ENCODE peak calls at places on chromosomes 6 and 20, in four cellular contexts. One of them, this sample, is unnamed. For H3K4me1, the result is how much of the 10 kb centered on the place peaks cover.

GRCh38 chr6:117399126-117399525 is 26.6 kb downstream of the ROS1 start:
- DNase-seq in uterus: no peak
- DNase-seq in MM.1S: no peak
- DNase-seq in transverse colon: no peak
- DNase-seq in this sample: no peak

GRCh38 chr6:34661379-34661778 is 35.2 kb downstream of the ILRUN start:
- DNase-seq in MM.1S: no peak
- DNase-seq in transverse colon: no peak
- DNase-seq in uterus: no peak
- DNase-seq in this sample: no peak

GRCh38 chr6:28695671-28696537 is 170.2 kb downstream of the GPX5 start:
- DNase-seq in transverse colon: no peak
- DNase-seq in uterus: no peak
- DNase-seq in MM.1S: no peak
- DNase-seq in this sample: no peak

GRCh38 chr6:25016311-25016710 is 80.6 kb upstream of the RIPOR2 start:
- DNase-seq in transverse colon: no peak
- DNase-seq in MM.1S: no peak
- DNase-seq in uterus: no peak
- DNase-seq in this sample: no peak

GRCh38 chr6:157621401-157621800 is 201.6 kb upstream of the SNX9 start:
- DNase-seq in uterus: no peak
- DNase-seq in MM.1S: no peak
- DNase-seq in transverse colon: no peak
- DNase-seq in this sample: no peak

GRCh38 chr6:89144358-89145041 is 1.4 kb upstream of the PM20D2 start:
- DNase-seq in uterus: no peak
- DNase-seq in transverse colon: no peak
- DNase-seq in MM.1S: no peak
- DNase-seq in this sample: no peak

GRCh38 chr20:60906555-60906954 is 345.5 kb upstream of the CDH4 start:
- DNase-seq in MM.1S: no peak
- DNase-seq in uterus: no peak
- DNase-seq in transverse colon: no peak
- DNase-seq in this sample: no peak

GRCh38 chr20:51931321-51931720 is 129.0 kb upstream of the SALL4 start:
- DNase-seq in MM.1S: no peak
- DNase-seq in transverse colon: no peak
- DNase-seq in uterus: no peak
- DNase-seq in this sample: no peak

GRCh38 chr6:30007132-30007764 is 53.8 kb upstream of the POLR1H start:
- DNase-seq in uterus: no peak
- DNase-seq in transverse colon: peak
- DNase-seq in MM.1S: no peak
- DNase-seq in this sample: peak

GRCh38 chr20:934186-934840 is 18.2 kb upstream of the ANGPT4 start:
- DNase-seq in uterus: no peak
- DNase-seq in MM.1S: no peak
- DNase-seq in transverse colon: no peak
- DNase-seq in this sample: no peak

GRCh38 chr6:4714961-4715501 is 61.2 kb upstream of the CDYL start:
- DNase-seq in MM.1S: no peak
- DNase-seq in transverse colon: no peak
- DNase-seq in uterus: no peak
- DNase-seq in this sample: no peak

GRCh38 chr6:53413326-53413725 is 64.6 kb upstream of the ELOVL5 start:
- DNase-seq in transverse colon: no peak
- DNase-seq in MM.1S: no peak
- DNase-seq in uterus: no peak
- DNase-seq in this sample: no peak

GRCh38 chr20:37416202-37417145 is 70.5 kb downstream of the SRC start:
- DNase-seq in uterus: no peak
- DNase-seq in MM.1S: no peak
- DNase-seq in transverse colon: no peak
- DNase-seq in this sample: no peak

GRCh38 chr20:46552460-46553420 is 2.3 kb upstream of the OCSTAMP start:
- DNase-seq in MM.1S: peak
- DNase-seq in uterus: no peak
- DNase-seq in transverse colon: no peak
- DNase-seq in this sample: no peak

GRCh38 chr20:48480391-48480790 is 347.4 kb downstream of the PREX1 start:
- DNase-seq in uterus: no peak
- DNase-seq in transverse colon: no peak
- DNase-seq in MM.1S: no peak
- DNase-seq in this sample: no peak

GRCh38 chr20:7571521-7572065 is 368.7 kb downstream of the HAO1 start:
- DNase-seq in transverse colon: no peak
- DNase-seq in uterus: no peak
- DNase-seq in MM.1S: no peak
- DNase-seq in this sample: no peak

GRCh38 chr6:122129313-122130025 is 270.0 kb upstream of the HSF2 start:
- DNase-seq in MM.1S: no peak
- DNase-seq in transverse colon: no peak
- DNase-seq in uterus: no peak
- DNase-seq in this sample: no peak

GRCh38 chr20:63682384-63683139 is 13.9 kb upstream of the TNFRSF6B start:
- DNase-seq in transverse colon: peak
- DNase-seq in uterus: peak
- DNase-seq in MM.1S: no peak
- DNase-seq in this sample: peak

GRCh38 chr6:7390218-7390878 is 740 bp downstream of the RIOK1 start:
- DNase-seq in MM.1S: no peak
- DNase-seq in uterus: no peak
- DNase-seq in transverse colon: no peak
- DNase-seq in this sample: no peak

GRCh38 chr6:55874309-55874708 is 1.1 kb downstream of the BMP5 start:
- DNase-seq in uterus: no peak
- DNase-seq in transverse colon: no peak
- DNase-seq in MM.1S: no peak
- DNase-seq in this sample: no peak

GRCh38 chr6:105545947-105546710 is 143.2 kb upstream of the PREP start:
- DNase-seq in MM.1S: no peak
- DNase-seq in transverse colon: no peak
- DNase-seq in uterus: peak
- DNase-seq in this sample: no peak

GRCh38 chr20:44120676-44121425 is 66.1 kb downstream of the JPH2 start:
- DNase-seq in MM.1S: no peak
- DNase-seq in transverse colon: no peak
- DNase-seq in uterus: no peak
- DNase-seq in this sample: no peak

GRCh38 chr20:13034115-13034514 is 25.3 kb downstream of the SPTLC3 start:
- DNase-seq in MM.1S: no peak
- DNase-seq in uterus: no peak
- DNase-seq in transverse colon: no peak
- DNase-seq in this sample: no peak

GRCh38 chr20:31707258-31707615 is 15.4 kb downstream of the BCL2L1 start:
- DNase-seq in transverse colon: no peak
- DNase-seq in MM.1S: no peak
- DNase-seq in uterus: no peak
- DNase-seq in this sample: no peak

GRCh38 chr6:153312633-153313032 is 181.6 kb upstream of the RGS17 start:
- DNase-seq in uterus: no peak
- DNase-seq in MM.1S: peak
- DNase-seq in transverse colon: peak
- DNase-seq in this sample: peak

DNA sequence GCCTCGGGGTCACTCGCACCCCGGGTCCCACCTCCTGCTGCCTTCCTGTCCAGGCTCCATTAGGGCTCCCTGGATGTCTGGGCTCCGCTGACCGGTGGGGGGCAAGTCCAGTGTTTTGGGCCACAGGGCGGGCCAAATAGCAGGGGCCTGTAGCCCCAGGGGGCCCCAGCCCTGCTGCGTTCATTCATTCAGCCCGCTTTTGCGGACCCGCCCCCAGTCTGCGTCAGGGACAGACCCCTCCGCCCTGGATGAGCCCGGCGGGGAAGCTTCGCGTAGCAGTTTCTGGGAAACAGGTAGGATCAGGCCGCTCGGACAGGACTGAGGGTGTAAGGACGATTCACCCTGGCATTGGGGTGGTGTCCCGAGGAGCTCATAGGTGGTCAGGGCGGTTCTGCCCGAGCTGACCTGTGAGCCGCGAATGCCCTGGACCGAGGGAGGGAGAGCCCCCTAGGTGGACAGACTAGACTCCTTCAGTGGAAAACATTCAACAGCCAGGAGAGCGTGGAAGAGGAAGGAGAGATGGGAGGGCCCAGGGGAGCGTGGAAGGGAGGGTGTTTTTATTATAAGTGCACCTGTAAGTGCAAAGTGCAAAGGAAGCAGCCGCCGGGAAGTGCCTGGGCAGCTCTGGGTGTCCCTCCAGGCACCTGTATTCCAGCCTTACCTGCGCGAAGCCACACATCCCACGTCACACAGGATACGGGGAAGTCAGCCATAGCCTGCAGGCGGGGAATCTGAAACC is 619 bp downstream of the ENTPD6 start:
- DNase-seq in uterus: no peak
- DNase-seq in MM.1S: peak
- DNase-seq in transverse colon: peak
- DNase-seq in this sample: peak
- H3K4me1 ChIP-seq in uterus: under half
- H3K4me1 ChIP-seq in MM.1S: under half
- H3K4me1 ChIP-seq in transverse colon: under half
- H3K4me1 ChIP-seq in this sample: under half

GRCh38 chr6:39924283-39924682 is 10.0 kb downstream of the MOCS1 start:
- DNase-seq in MM.1S: no peak
- DNase-seq in uterus: no peak
- DNase-seq in transverse colon: no peak
- DNase-seq in this sample: no peak
- H3K4me1 ChIP-seq in MM.1S: under half
- H3K4me1 ChIP-seq in uterus: under half
- H3K4me1 ChIP-seq in transverse colon: half or more
- H3K4me1 ChIP-seq in this sample: under half

DNA sequence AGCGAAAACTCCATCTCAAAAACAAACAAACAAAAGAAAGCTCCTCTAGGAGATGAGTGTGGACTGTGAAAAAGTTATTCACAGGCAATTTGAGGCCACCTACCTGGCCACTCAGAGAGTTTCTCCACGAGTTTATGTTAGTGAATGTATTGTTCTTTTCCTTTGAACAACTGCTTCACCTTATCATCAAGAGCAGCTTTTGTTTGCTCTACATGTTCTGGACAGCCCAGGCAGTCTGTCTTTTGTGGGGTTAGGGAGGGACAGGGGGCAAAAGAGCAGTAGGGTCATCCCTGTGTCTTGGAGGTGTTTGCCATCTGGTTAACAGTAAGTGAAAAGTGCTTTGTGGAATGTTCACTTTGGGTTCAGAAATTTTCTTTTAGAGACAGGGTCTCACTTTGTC is 8.0 kb downstream of the CASS4 start:
- DNase-seq in uterus: no peak
- DNase-seq in transverse colon: no peak
- DNase-seq in MM.1S: no peak
- DNase-seq in this sample: no peak
- H3K4me1 ChIP-seq in uterus: under half
- H3K4me1 ChIP-seq in transverse colon: under half
- H3K4me1 ChIP-seq in MM.1S: under half
- H3K4me1 ChIP-seq in this sample: under half

GRCh38 chr6:109007521-109007920 is 87.1 kb downstream of the SESN1 start:
- DNase-seq in transverse colon: no peak
- DNase-seq in uterus: no peak
- DNase-seq in MM.1S: no peak
- DNase-seq in this sample: no peak
- H3K4me1 ChIP-seq in transverse colon: half or more
- H3K4me1 ChIP-seq in uterus: under half
- H3K4me1 ChIP-seq in MM.1S: under half
- H3K4me1 ChIP-seq in this sample: under half

GRCh38 chr6:56909115-56909907 is 45.6 kb upstream of the BEND6 start:
- DNase-seq in uterus: no peak
- DNase-seq in MM.1S: no peak
- DNase-seq in transverse colon: no peak
- DNase-seq in this sample: no peak
- H3K4me1 ChIP-seq in uterus: under half
- H3K4me1 ChIP-seq in MM.1S: under half
- H3K4me1 ChIP-seq in transverse colon: under half
- H3K4me1 ChIP-seq in this sample: under half

GRCh38 chr6:151958332-151958731 is 150.8 kb downstream of the ESR1 start:
- DNase-seq in transverse colon: no peak
- DNase-seq in uterus: no peak
- DNase-seq in MM.1S: no peak
- DNase-seq in this sample: no peak

GRCh38 chr6:151961809-151962208 is 154.3 kb downstream of the ESR1 start:
- DNase-seq in uterus: no peak
- DNase-seq in MM.1S: no peak
- DNase-seq in transverse colon: no peak
- DNase-seq in this sample: no peak

GRCh38 chr6:151962246-151962846 is 154.9 kb downstream of the ESR1 start:
- DNase-seq in transverse colon: no peak
- DNase-seq in uterus: no peak
- DNase-seq in MM.1S: no peak
- DNase-seq in this sample: no peak

GRCh38 chr6:151963001-151963400 is 155.5 kb downstream of the ESR1 start:
- DNase-seq in transverse colon: no peak
- DNase-seq in uterus: no peak
- DNase-seq in MM.1S: no peak
- DNase-seq in this sample: no peak

GRCh38 chr6:151959086-151959485 is 151.6 kb downstream of the ESR1 start:
- DNase-seq in transverse colon: no peak
- DNase-seq in MM.1S: no peak
- DNase-seq in uterus: no peak
- DNase-seq in this sample: no peak
- H3K4me1 ChIP-seq in transverse colon: under half
- H3K4me1 ChIP-seq in MM.1S: under half
- H3K4me1 ChIP-seq in uterus: under half
- H3K4me1 ChIP-seq in this sample: under half

DNA sequence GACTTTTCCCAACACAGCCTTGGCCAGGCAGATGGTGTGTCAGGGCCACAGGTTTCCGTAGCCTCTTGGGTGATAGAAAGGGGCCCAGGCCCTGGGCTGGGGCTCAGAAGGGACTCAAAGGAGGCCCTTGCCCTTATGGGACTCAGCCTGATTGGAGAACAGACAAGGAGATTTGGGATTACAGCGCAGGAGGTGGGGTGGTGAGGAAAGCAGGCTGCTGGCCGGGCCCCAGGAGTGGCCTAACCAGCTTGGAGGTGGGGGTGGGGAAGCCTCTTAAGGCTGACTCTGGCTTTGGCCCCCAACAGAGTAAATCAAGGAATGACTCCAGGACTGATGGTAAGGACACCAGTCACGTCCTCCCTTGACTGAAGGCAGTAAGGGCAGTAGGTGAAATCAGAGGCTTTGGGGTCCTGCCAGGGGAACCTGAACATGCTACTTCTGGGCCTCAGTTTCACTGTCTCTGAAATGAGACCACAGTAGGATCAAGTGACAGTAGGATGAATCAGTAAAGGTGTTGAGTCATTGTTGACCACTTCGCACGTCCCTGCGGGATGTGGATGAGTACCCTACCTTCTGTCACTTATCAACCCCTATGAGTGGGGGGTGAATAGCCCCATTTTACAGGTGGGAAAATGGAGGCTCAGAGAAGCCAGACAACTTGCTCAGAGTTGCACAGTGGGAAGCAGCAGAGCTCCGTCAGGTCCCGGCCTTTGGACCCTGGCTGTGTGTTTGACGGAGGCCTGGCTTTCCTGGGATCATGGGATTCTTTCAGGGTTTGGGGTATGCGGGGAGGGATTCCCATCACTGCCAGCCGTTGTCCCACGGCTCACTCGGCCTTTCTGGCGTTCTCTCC is 4.5 kb downstream of the SNAI1 start:
- DNase-seq in MM.1S: no peak
- DNase-seq in uterus: no peak
- DNase-seq in transverse colon: no peak
- DNase-seq in this sample: no peak
- H3K4me1 ChIP-seq in MM.1S: under half
- H3K4me1 ChIP-seq in uterus: under half
- H3K4me1 ChIP-seq in transverse colon: half or more
- H3K4me1 ChIP-seq in this sample: under half

This sample was measured in aorta.